ENCODE peak calls at places on chromosome 3, in nine cellular contexts. One of them, this sample, is unnamed.

GRCh38 chr3:122916084-122916483 is 111.5 kb downstream of the SEMA5B start:
- DNase-seq in EH: no peak
- DNase-seq in stimulated activated CD4-positive, alpha-beta T cell treated with anti-CD3 and anti-CD28 coated beads, Interleukin-1b, Interleukin-23, amount 100 ng/mL, for 1 hour: no peak
- DNase-seq in aorta: no peak
- DNase-seq in AG09309: no peak
- DNase-seq in OCI-LY7: peak
- DNase-seq in Peyer's patch: no peak
- DNase-seq in SJSA1: no peak
- DNase-seq in activated CD4-positive, alpha-beta T cell treated with anti-CD3 and anti-CD28 coated beads for 24 hours: no peak
- DNase-seq in this sample: no peak

GRCh38 chr3:183275418-183275817 is 22.4 kb downstream of the B3GNT5 start:
- DNase-seq in EH: peak
- DNase-seq in stimulated activated CD4-positive, alpha-beta T cell treated with anti-CD3 and anti-CD28 coated beads, Interleukin-1b, Interleukin-23, amount 100 ng/mL, for 1 hour: no peak
- DNase-seq in aorta: no peak
- DNase-seq in AG09309: no peak
- DNase-seq in OCI-LY7: peak
- DNase-seq in Peyer's patch: no peak
- DNase-seq in SJSA1: no peak
- DNase-seq in activated CD4-positive, alpha-beta T cell treated with anti-CD3 and anti-CD28 coated beads for 24 hours: no peak
- DNase-seq in this sample: no peak

GRCh38 chr3:151974067-151974466 is 100.6 kb downstream of the SUCNR1 start:
- DNase-seq in EH: peak
- DNase-seq in stimulated activated CD4-positive, alpha-beta T cell treated with anti-CD3 and anti-CD28 coated beads, Interleukin-1b, Interleukin-23, amount 100 ng/mL, for 1 hour: no peak
- DNase-seq in aorta: no peak
- DNase-seq in AG09309: no peak
- DNase-seq in OCI-LY7: no peak
- DNase-seq in Peyer's patch: no peak
- DNase-seq in SJSA1: no peak
- DNase-seq in activated CD4-positive, alpha-beta T cell treated with anti-CD3 and anti-CD28 coated beads for 24 hours: no peak
- DNase-seq in this sample: peak

GRCh38 chr3:31124368-31124767 is 229.9 kb upstream of the GADL1 start:
- DNase-seq in EH: no peak
- DNase-seq in stimulated activated CD4-positive, alpha-beta T cell treated with anti-CD3 and anti-CD28 coated beads, Interleukin-1b, Interleukin-23, amount 100 ng/mL, for 1 hour: no peak
- DNase-seq in aorta: no peak
- DNase-seq in AG09309: no peak
- DNase-seq in OCI-LY7: no peak
- DNase-seq in Peyer's patch: no peak
- DNase-seq in SJSA1: no peak
- DNase-seq in activated CD4-positive, alpha-beta T cell treated with anti-CD3 and anti-CD28 coated beads for 24 hours: no peak
- DNase-seq in this sample: no peak

GRCh38 chr3:101532783-101533602 is 20.0 kb upstream of the SENP7 start:
- DNase-seq in EH: no peak
- DNase-seq in stimulated activated CD4-positive, alpha-beta T cell treated with anti-CD3 and anti-CD28 coated beads, Interleukin-1b, Interleukin-23, amount 100 ng/mL, for 1 hour: no peak
- DNase-seq in aorta: no peak
- DNase-seq in AG09309: no peak
- DNase-seq in OCI-LY7: no peak
- DNase-seq in Peyer's patch: no peak
- DNase-seq in SJSA1: no peak
- DNase-seq in activated CD4-positive, alpha-beta T cell treated with anti-CD3 and anti-CD28 coated beads for 24 hours: no peak
- DNase-seq in this sample: no peak

GRCh38 chr3:78101363-78101762 is 1061.5 kb downstream of the ROBO2 start:
- DNase-seq in EH: peak
- DNase-seq in stimulated activated CD4-positive, alpha-beta T cell treated with anti-CD3 and anti-CD28 coated beads, Interleukin-1b, Interleukin-23, amount 100 ng/mL, for 1 hour: no peak
- DNase-seq in aorta: no peak
- DNase-seq in AG09309: peak
- DNase-seq in OCI-LY7: no peak
- DNase-seq in Peyer's patch: no peak
- DNase-seq in SJSA1: peak
- DNase-seq in activated CD4-positive, alpha-beta T cell treated with anti-CD3 and anti-CD28 coated beads for 24 hours: no peak
- DNase-seq in this sample: peak

GRCh38 chr3:37943126-37943525 is 47.5 kb upstream of the VILL start:
- DNase-seq in EH: no peak
- DNase-seq in stimulated activated CD4-positive, alpha-beta T cell treated with anti-CD3 and anti-CD28 coated beads, Interleukin-1b, Interleukin-23, amount 100 ng/mL, for 1 hour: no peak
- DNase-seq in aorta: no peak
- DNase-seq in AG09309: no peak
- DNase-seq in OCI-LY7: no peak
- DNase-seq in Peyer's patch: no peak
- DNase-seq in SJSA1: no peak
- DNase-seq in activated CD4-positive, alpha-beta T cell treated with anti-CD3 and anti-CD28 coated beads for 24 hours: no peak
- DNase-seq in this sample: no peak

GRCh38 chr3:42501321-42501680 is 1.1 kb upstream of the VIPR1 start:
- DNase-seq in EH: no peak
- DNase-seq in stimulated activated CD4-positive, alpha-beta T cell treated with anti-CD3 and anti-CD28 coated beads, Interleukin-1b, Interleukin-23, amount 100 ng/mL, for 1 hour: no peak
- DNase-seq in aorta: no peak
- DNase-seq in AG09309: no peak
- DNase-seq in OCI-LY7: no peak
- DNase-seq in Peyer's patch: no peak
- DNase-seq in SJSA1: no peak
- DNase-seq in activated CD4-positive, alpha-beta T cell treated with anti-CD3 and anti-CD28 coated beads for 24 hours: no peak
- DNase-seq in this sample: no peak